ENCODE peak calls at places on chromosomes 12 and 14, in seven cellular contexts. E is lung, H is mammary epithelial cell, Q is astrocyte, J is uterus, D is stomach, U is Caco-2. S is an unnamed sample.
A peak's percentile ranks its signal among the peaks of the same experiment; 100 is the strongest.

GRCh38 chr12:52390739-52391617 is 5.5 kb upstream of the KRT84 start:
- DNase-seq in E (no peak), H (no peak), Q (no peak), J (no peak), D (no peak), U (no peak), S (peak; percentile 20)

GRCh38 chr14:44204061-44204815 is 302.8 kb downstream of the FSCB start:
- DNase-seq in E (no peak), H (no peak), Q (no peak), J (no peak), D (no peak), U (no peak), S (no peak)

GRCh38 chr14:21197418-21198205 is 41.7 kb upstream of the OR5AU1 start:
- DNase-seq in E (no peak), H (no peak), Q (no peak), J (no peak), D (no peak), U (no peak), S (no peak)

GRCh38 chr12:26128180-26128579 is 3.3 kb upstream of the BHLHE41 start:
- DNase-seq in E (no peak), H (no peak), Q (no peak), J (no peak), D (no peak), U (no peak), S (no peak)

GRCh38 chr12:101759396-101760047 is 20.3 kb upstream of the SYCP3 start:
- DNase-seq in E (no peak), H (peak; percentile 19), Q (peak; percentile 14), J (no peak), D (no peak), U (no peak), S (no peak)

GRCh38 chr12:52417742-52418141 is 11.6 kb upstream of the KRT82 start:
- DNase-seq in E (no peak), H (no peak), Q (no peak), J (no peak), D (no peak), U (no peak), S (no peak)

GRCh38 chr14:23071244-23071974 is 14.1 kb upstream of the CDH24 start:
- DNase-seq in E (peak; percentile 85), H (peak; percentile 82), Q (peak; percentile 93), J (peak; percentile 84), D (peak; percentile 82), U (peak; percentile 90), S (no peak)

GRCh38 chr12:121996050-121996944 is 25.4 kb upstream of the BCL7A start:
- DNase-seq in E (no peak), H (no peak), Q (no peak), J (no peak), D (no peak), U (no peak), S (no peak)

GRCh38 chr12:27437839-27438238 is 8.7 kb upstream of the SMCO2 start:
- DNase-seq in E (no peak), H (no peak), Q (no peak), J (no peak), D (no peak), U (no peak), S (no peak)

GRCh38 chr12:15074351-15074750 is 101.5 kb downstream of the PDE6H start:
- DNase-seq in E (no peak), H (no peak), Q (no peak), J (no peak), D (no peak), U (no peak), S (no peak)

GRCh38 chr14:72049462-72049861 is 117.2 kb downstream of the RGS6 start:
- DNase-seq in E (no peak), H (peak; percentile 19), Q (no peak), J (no peak), D (no peak), U (no peak), S (no peak)

GRCh38 chr12:48010366-48010970 is 6.2 kb upstream of the COL2A1 start:
- DNase-seq in E (no peak), H (no peak), Q (no peak), J (no peak), D (no peak), U (no peak), S (no peak)

GRCh38 chr12:76020281-76020680 is 11.3 kb downstream of the PHLDA1 start:
- DNase-seq in E (no peak), H (peak; percentile 95), Q (peak; percentile 87), J (no peak), D (peak; percentile 35), U (no peak), S (no peak)

DNA sequence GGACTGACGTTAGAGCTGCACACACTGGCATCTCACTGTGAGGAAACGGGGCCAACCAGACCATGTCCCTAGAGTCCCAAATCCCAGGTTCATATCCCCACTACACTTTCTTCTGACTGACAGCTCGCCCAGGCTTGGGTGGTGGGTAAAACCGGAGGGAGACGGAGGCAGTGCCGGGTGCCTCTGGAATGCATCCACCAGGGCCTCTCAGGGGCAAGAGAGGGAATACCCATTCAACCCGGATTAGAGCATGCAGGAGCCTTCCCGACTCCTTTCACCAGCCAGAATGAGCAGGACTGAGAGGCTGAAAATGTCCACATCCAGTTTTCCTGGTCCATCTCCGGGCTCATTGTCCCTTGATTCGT is 297.2 kb downstream of the ADGRD1 start:
- DNase-seq in E (no peak), H (no peak), Q (no peak), J (no peak), D (no peak), U (no peak), S (no peak)
- H3K9me3 ChIP-seq in E (no peaks in the 10 kb centered on the region), H (peaks cover 9% of the 10 kb centered on the region), Q (peaks cover 10% of the 10 kb centered on the region), J (no peaks in the 10 kb centered on the region), D (no peaks in the 10 kb centered on the region), U (no peaks in the 10 kb centered on the region), S (no peaks in the 10 kb centered on the region)

DNA sequence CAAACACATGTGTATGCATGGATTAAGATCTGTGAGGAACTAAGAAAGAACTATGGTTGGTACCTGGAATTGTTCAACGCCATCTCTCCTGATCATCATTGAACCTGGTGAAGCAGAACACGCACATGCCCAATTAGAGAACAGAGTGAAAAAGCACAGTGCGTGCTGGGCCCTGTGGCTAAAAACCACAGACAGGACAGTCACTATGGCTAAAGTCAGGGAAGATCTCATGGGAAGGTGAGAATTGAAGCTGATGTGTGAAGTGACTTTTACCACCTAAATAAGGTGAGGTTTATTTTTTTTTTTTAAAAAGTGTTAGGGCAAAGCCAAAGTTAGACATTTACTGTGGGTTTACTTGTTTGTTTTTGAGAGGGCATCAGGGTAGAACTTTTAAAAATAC is 215.0 kb downstream of the SLC38A4 start:
- DNase-seq in E (no peak), H (no peak), Q (no peak), J (no peak), D (no peak), U (no peak), S (no peak)
- H3K4me3 ChIP-seq in E (no peak overlapping the region), H (no peak overlapping the region), Q (no peak overlapping the region), J (no peak overlapping the region), D (no peak overlapping the region), U (no peak overlapping the region), S (no peak overlapping the region)

GRCh38 chr14:99548871-99549270 is 55.1 kb downstream of the CCDC85C start:
- DNase-seq in E (no peak), H (no peak), Q (no peak), J (no peak), D (no peak), U (no peak), S (no peak)
- H3K4me1 ChIP-seq in E (peaks cover 14% of the 10 kb centered on the region), H (no peaks in the 10 kb centered on the region), Q (no peaks in the 10 kb centered on the region), J (no peaks in the 10 kb centered on the region), D (peaks cover 36% of the 10 kb centered on the region), U (peaks cover 19% of the 10 kb centered on the region), S (peaks cover 12% of the 10 kb centered on the region)

DNA sequence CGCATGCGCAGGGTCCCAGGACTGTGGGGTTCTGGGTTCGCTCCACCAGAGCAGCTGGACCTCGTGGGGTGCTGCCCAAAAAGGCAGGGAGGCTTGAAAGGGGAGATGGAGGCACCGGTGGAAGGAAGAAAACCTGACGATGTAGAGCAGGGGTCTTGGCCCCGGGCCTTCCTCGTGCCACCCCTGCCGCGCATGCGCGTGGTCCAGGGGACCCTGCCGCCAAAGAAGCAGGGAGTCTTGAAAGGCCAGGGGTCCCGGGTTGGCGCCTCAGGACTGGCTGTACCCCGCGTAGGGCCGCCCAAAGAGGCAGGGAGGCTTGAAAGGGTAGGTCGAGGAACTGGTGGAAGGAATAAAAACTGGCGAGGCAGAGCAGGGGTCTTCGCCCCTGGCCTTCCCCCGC is 321.0 kb downstream of the ALG10 start:
- DNase-seq in E (no peak), H (no peak), Q (no peak), J (no peak), D (no peak), U (no peak), S (no peak)
- H3K9me3 ChIP-seq in E (no peaks in the 10 kb centered on the region), H (peaks cover 44% of the 10 kb centered on the region), Q (no peaks in the 10 kb centered on the region), J (peaks cover 24% of the 10 kb centered on the region), D (peaks cover 100% of the 10 kb centered on the region), U (no peaks in the 10 kb centered on the region), S (peaks cover 14% of the 10 kb centered on the region)

DNA sequence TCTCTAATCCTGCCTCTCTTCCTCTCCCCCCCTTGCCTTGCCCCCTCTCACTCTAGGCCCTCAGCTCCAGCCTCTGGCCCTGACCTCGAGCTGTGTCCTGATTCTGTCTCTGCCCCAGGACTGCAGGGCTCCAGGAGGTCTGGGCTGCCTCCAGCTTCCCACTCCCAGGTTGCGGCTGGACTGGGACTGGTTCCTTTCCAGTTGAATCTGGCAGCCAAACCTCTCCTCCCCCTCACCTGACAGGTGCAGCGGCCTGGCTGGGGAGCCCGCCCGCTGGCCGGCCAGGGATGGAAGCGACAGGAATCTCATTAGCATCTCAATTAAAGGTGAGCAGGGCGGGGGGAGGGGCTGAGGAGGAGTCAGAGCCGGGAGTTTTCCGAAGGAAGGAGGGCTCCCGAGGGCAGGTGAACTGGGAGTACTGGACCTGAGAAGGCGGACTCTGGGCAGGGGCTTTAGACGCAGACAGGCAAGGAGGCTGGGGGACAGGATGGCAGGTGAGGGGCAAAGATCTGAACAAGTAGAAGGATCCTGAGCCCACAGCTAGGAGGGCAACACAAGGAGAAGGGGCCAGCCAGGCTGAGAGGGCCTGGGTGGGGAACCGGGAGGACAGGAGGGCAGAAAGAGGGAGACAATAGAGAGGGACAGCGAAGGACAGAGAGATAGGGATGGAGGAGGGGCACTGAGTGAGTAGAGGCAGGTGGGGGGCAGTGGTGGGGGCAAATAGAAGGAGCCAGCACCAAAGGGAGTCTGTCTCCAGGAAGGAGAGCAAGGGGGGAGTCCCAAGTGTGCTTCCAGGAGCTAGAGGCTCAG is at the start of gene SCNN1A:
- DNase-seq in E (peak; percentile 88), H (peak; percentile 77), Q (no peak), J (peak; percentile 30), D (peak; percentile 92), U (peak; percentile 86), S (peak; percentile 83)
- H3K4me3 ChIP-seq in E (peak within 1 kb of the TSS; percentile 9), H (peak within 1 kb of the TSS; percentile 90), Q (no peak within 1 kb of the TSS), J (no peak within 1 kb of the TSS), D (peak within 1 kb of the TSS; percentile 52), U (peak within 1 kb of the TSS; percentile 22), S (peak within 1 kb of the TSS; percentile 64)

S was measured in iPS DF 6.9.